ENCODE peak calls at places on chromosomes 3 and 15, in four cellular contexts. X, J, L and M are unnamed samples.

GRCh38 chr3:136624894-136625815 is 127.0 kb downstream of the STAG1 start:
- DNase-seq in X (no peak), J (no peak), L (no peak), M (no peak)

GRCh38 chr15:101100118-101100517 is 151.7 kb downstream of the CHSY1 start:
- DNase-seq in X (no peak), J (no peak), L (no peak), M (no peak)

GRCh38 chr3:43034200-43034599 is 55.1 kb downstream of the GASK1A start:
- DNase-seq in X (no peak), J (no peak), L (no peak), M (no peak)

GRCh38 chr15:101489633-101490407 is at the start of gene PCSK6:
- DNase-seq in X (no peak), J (no peak), L (peak; percentile 38), M (peak; percentile 27)

GRCh38 chr3:45988100-45988761 is 7.4 kb downstream of the FYCO1 start:
- DNase-seq in X (no peak), J (no peak), L (no peak), M (peak; percentile 62)

GRCh38 chr3:11201246-11202024 is 47.1 kb downstream of the HRH1 start:
- DNase-seq in X (no peak), J (no peak), L (no peak), M (no peak)

GRCh38 chr15:83714888-83715287 is 61.0 kb downstream of the ADAMTSL3 start:
- DNase-seq in X (no peak), J (no peak), L (no peak), M (no peak)

GRCh38 chr15:29050870-29051269 is 165.1 kb downstream of the APBA2 start:
- DNase-seq in X (peak; percentile 68), J (no peak), L (no peak), M (peak; percentile 43)

GRCh38 chr3:59839283-59839682 is 789.5 kb upstream of the CFAP20DC start:
- DNase-seq in X (peak; percentile 79), J (peak; percentile 49), L (no peak), M (peak; percentile 90)

GRCh38 chr15:41891946-41892345 is 1.9 kb downstream of the SPTBN5 start:
- DNase-seq in X (no peak), J (no peak), L (no peak), M (no peak)

GRCh38 chr3:152452318-152452717 is 183.6 kb downstream of the MBNL1 start:
- DNase-seq in X (peak; percentile 51), J (no peak), L (no peak), M (no peak)

GRCh38 chr3:125077864-125078263 is 22.1 kb upstream of the HEG1 start:
- DNase-seq in X (no peak), J (no peak), L (no peak), M (no peak)

GRCh38 chr3:84601303-84601702 is 357.5 kb upstream of the CADM2 start:
- DNase-seq in X (no peak), J (no peak), L (no peak), M (no peak)

GRCh38 chr15:73873889-73874511 is 636 bp downstream of the TBC1D21 start:
- DNase-seq in X (peak; percentile 68), J (peak; percentile 20), L (peak; percentile 31), M (peak; percentile 67)

GRCh38 chr15:53160092-53160704 is 370.1 kb upstream of the ONECUT1 start:
- DNase-seq in X (no peak), J (no peak), L (no peak), M (no peak)

GRCh38 chr3:21484323-21485154 is 266.5 kb downstream of the ZNF385D start:
- DNase-seq in X (peak; percentile 62), J (no peak), L (peak; percentile 78), M (peak; percentile 65)

GRCh38 chr3:40337136-40338108 is 27.9 kb downstream of the EIF1B start:
- DNase-seq in X (no peak), J (no peak), L (no peak), M (no peak)

GRCh38 chr15:98981851-98982722 is 25.5 kb downstream of the PGPEP1L start:
- DNase-seq in X (peak; percentile 67), J (no peak), L (no peak), M (peak; percentile 71)

GRCh38 chr3:12822725-12823373 is 18.5 kb downstream of the RPL32 start:
- DNase-seq in X (peak; percentile 51), J (no peak), L (no peak), M (peak; percentile 52)

GRCh38 chr15:56913670-56914069 is 4.8 kb upstream of the TCF12 start:
- DNase-seq in X (peak; percentile 25), J (peak; percentile 33), L (no peak), M (no peak)

GRCh38 chr15:84819791-84820190 is 2.6 kb downstream of the ALPK3 start:
- DNase-seq in X (no peak), J (no peak), L (no peak), M (no peak)

GRCh38 chr15:84819291-84819768 is 2.2 kb downstream of the ALPK3 start:
- DNase-seq in X (no peak), J (no peak), L (no peak), M (no peak)

GRCh38 chr15:84823580-84823878 is 6.4 kb downstream of the ALPK3 start:
- DNase-seq in X (no peak), J (no peak), L (no peak), M (no peak)

GRCh38 chr15:84822774-84823579 is 5.8 kb downstream of the ALPK3 start:
- DNase-seq in X (no peak), J (no peak), L (no peak), M (no peak)

DNA sequence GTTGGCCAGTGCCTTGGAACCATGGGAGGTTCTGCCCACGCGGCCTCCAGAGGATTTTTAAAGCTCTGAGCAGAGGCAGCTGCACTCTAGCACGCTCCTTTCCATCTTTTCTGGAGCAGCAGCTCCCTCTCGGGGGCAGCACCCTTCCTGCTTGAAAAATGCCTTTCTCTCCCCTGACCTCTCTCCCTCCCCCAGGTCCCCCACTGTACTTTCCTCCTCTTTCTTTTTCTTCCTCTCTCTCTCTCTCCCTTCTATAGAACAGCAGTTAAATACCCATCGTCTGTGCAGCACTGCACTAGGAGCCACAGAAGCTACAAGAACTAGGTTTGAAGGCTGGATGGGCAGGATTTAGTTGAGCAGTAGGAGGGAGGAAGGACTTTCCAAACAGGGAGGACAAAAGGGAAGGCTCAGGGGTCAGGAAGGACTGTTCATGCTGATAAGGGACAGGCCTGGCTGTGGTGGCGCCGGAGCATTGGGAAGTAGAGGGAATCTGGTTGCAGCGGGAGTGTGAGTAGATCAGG is 4.4 kb downstream of the ALPK3 start:
- DNase-seq in X (no peak), J (no peak), L (no peak), M (peak; percentile 39)
- TF ChIP-seq CTCF in X (peak; percentile 18), J (no peak), L (no peak), M (peak; percentile 46)

DNA sequence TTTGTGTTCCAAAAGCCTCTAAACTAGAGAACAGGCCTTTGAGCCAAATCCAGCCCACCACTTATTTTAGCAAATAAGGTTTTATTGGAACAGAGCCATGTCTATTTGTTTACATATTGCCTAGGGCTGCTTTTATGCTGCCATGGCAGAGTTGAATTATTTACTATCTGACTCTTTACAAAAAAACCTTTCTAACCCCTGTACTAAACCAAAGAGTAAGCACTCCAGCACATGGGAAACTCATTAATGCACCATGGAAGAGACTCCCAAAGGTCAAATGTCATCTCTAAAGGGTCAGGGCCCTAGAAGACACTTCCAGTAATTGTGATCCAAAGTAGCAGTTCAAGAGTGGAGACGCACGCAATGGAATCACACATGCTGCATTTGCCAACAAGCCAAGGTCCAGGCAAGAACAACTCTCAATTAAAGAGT is 22.3 kb downstream of the OSBPL10 start:
- DNase-seq in X (no peak), J (no peak), L (no peak), M (no peak)
- H3K4me3 ChIP-seq in X (no peak overlapping the region), J (no peak overlapping the region), L (no peak overlapping the region), M (no peak overlapping the region)

DNA sequence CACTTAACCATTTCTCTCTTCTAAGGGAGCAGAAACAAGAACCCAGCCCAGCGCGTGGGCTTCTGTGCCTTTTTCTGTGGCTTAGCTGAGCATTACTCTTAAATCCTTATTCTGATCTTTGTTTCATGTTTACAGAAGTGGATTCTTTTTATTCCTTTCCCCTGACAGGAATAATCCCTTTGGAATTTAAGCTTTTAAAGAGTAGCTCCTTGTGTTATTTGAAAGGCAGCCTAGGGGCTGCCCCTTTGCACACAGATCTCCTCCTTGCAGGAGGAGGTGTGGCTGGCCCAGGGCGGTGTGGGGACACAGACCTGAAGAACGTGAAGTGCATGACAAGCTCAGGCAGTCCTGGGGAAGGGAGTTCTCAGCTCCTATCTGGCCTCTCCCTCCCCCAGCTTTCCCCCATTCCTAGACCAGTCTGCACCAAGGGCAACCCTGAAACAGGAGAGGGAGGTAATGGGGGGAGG is 77.1 kb upstream of the UBE2E1 start:
- DNase-seq in X (peak; percentile 72), J (no peak), L (peak; percentile 45), M (peak; percentile 78)
- TF ChIP-seq CTCF in X (no peak), J (no peak), L (no peak), M (no peak)

DNA sequence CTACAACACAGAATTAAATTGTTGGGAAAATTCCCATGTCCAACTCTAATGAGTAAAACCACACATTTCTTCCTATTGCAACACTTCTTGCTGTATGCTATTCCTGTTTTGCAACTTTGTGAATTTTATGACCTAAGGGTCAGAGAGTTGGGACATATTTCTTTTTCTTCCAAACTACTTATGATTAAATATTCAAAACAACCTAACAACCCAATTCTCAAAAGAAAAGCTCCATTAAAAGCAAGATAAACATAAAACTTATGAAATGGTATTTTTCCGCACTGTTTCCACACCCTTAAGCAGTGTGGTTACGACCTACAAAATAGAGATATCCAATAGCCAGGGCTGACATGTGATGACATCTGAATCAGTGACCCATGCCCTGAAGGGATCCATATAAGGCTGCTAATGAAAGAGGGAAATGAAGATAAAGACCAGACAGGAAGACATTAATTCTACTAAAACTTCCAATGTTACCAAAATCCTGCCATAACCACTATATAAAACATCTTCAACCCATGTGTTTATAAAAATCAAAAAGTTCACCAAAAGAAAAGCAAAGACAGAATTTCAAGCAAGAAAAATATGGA is 45.6 kb downstream of the DMXL2 start:
- DNase-seq in X (peak; percentile 19), J (peak; percentile 66), L (no peak), M (peak; percentile 98)
- H3K4me3 ChIP-seq in X (no peak overlapping the region), J (no peak overlapping the region), L (no peak overlapping the region), M (no peak overlapping the region)